ENCODE peak calls at places on chromosomes 1 and 21, in four cellular contexts. Y is ovary; K is fibroblast of lung; R is CD8-positive, alpha-beta T cell. J is an unnamed sample. For H3K4me1, the result is how much of the 10 kb centered on the place peaks cover.

GRCh38 chr1:178536844-178537371 is 24.0 kb downstream of the TEX35 start:
- DNase-seq in Y (peak), R (no peak), K (peak), J (no peak)

GRCh38 chr1:231613419-231614349 is 12.9 kb upstream of the DISC1 start:
- DNase-seq in K (no peak), Y (no peak), R (no peak), J (no peak)

GRCh38 chr1:228060458-228061190 is 21.9 kb upstream of the ARF1 start:
- DNase-seq in R (no peak), K (peak), Y (no peak), J (no peak)

GRCh38 chr1:6268431-6268830 is 7.5 kb upstream of the GPR153 start:
- DNase-seq in R (no peak), Y (no peak), K (no peak), J (no peak)

GRCh38 chr21:46124926-46125845 is 27.3 kb downstream of the COL6A2 start:
- DNase-seq in Y (peak), R (no peak), K (no peak), J (no peak)

GRCh38 chr1:24233684-24234600 is 46.9 kb upstream of the IFNLR1 start:
- DNase-seq in Y (no peak), K (peak), R (no peak), J (no peak)

GRCh38 chr1:212699104-212699838 is 369 bp downstream of the BATF3 start:
- DNase-seq in K (peak), R (no peak), Y (peak), J (peak)

GRCh38 chr1:75672528-75673393 is 51.7 kb upstream of the ACADM start:
- DNase-seq in K (peak), R (no peak), Y (no peak), J (no peak)

GRCh38 chr1:204479387-204480136 is 15.0 kb downstream of the PIK3C2B start:
- DNase-seq in R (no peak), Y (no peak), K (no peak), J (no peak)
- H3K4me1 ChIP-seq in R (under half), Y (under half), K (under half), J (under half)

GRCh38 chr1:38026592-38027200 is 14.2 kb downstream of the UTP11 start:
- DNase-seq in Y (no peak), R (no peak), K (peak), J (no peak)
- H3K27ac ChIP-seq in Y (no peak), R (no peak), K (no peak), J (no peak)

GRCh38 chr1:29148656-29149491 is 25.2 kb upstream of the TMEM200B start:
- DNase-seq in K (no peak), Y (no peak), R (no peak), J (no peak)

GRCh38 chr1:29142714-29143113 is 19.0 kb upstream of the TMEM200B start:
- DNase-seq in K (no peak), Y (no peak), R (no peak), J (no peak)

GRCh38 chr1:29145739-29146437 is 22.2 kb upstream of the TMEM200B start:
- DNase-seq in Y (no peak), R (no peak), K (peak), J (no peak)
- H3K4me3 ChIP-seq in Y (no peak), R (no peak), K (no peak), J (no peak)

DNA sequence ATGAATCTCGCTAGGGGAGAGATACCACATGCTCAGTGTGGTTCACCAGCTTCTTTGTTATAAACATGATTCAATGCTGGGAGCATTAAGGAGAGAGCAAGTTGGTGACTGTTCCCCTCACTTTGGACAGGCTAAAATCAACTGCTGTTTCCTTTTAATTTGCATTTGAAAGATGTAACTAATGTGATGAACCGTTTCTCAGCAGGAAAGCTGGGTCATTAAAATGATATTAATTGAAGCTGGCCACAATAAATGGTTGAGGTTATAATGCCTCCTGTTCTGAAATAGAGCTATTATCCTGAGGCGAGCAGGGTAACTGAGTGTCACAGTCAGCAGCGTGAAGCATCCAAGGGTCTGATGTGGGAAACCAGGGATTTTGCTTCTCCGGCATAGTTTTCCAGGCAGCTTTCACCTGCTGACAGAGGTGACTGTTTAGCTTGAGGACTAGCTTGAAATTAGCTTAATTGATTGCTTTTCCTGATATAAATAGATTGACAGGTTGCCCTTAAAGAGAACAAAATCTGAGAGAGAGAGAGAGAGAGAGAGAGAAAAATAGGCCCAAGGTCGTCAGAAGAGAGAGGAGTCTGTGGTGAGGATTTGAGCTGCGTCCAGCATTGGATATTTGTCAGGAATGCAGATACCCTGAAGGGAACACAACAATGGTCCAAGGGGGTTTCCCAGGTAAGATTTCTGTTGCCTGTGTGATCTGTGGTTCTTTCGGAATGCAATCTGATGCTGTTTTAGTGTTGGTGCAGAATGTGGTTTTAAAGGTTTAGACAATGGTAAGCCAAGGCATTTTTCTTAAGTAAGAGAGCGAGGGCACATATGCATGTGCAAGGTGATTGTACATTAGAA is 209.7 kb downstream of the PATJ start:
- DNase-seq in R (no peak), K (peak), Y (no peak), J (no peak)
- H3K4me1 ChIP-seq in R (under half), K (under half), Y (under half), J (under half)

J was measured in effector memory CD4-positive, alpha-beta T cell.